ENCODE peak calls at places on chromosome 4, in eight cellular contexts. One of them, this sample, is unnamed.
A peak's percentile ranks its signal among the peaks of the same experiment; 100 is the strongest.

GRCh38 chr4:9943761-9944160 is 77.5 kb downstream of the SLC2A9 start:
- DNase-seq in activated T-cell treated with anti-CD3 and anti-CD28 coated beads for 1 hour: no peak
- DNase-seq in NCI-H2171: no peak
- DNase-seq in caudate nucleus: no peak
- DNase-seq in foreskin fibroblast: no peak
- DNase-seq in left lung: no peak
- DNase-seq in effector CD4-positive, alpha-beta T cell: no peak
- DNase-seq in BJ: no peak
- DNase-seq in this sample: no peak

GRCh38 chr4:108559067-108559793 is 61.1 kb upstream of the RPL34 start:
- DNase-seq in activated T-cell treated with anti-CD3 and anti-CD28 coated beads for 1 hour: no peak
- DNase-seq in NCI-H2171: no peak
- DNase-seq in caudate nucleus: no peak
- DNase-seq in foreskin fibroblast: peak; percentile 16
- DNase-seq in left lung: no peak
- DNase-seq in effector CD4-positive, alpha-beta T cell: no peak
- DNase-seq in BJ: no peak
- DNase-seq in this sample: no peak

GRCh38 chr4:139223682-139224317 is 46.8 kb upstream of the ELF2 start:
- DNase-seq in activated T-cell treated with anti-CD3 and anti-CD28 coated beads for 1 hour: no peak
- DNase-seq in NCI-H2171: no peak
- DNase-seq in caudate nucleus: no peak
- DNase-seq in foreskin fibroblast: peak; percentile 86
- DNase-seq in left lung: no peak
- DNase-seq in effector CD4-positive, alpha-beta T cell: no peak
- DNase-seq in BJ: no peak
- DNase-seq in this sample: no peak

GRCh38 chr4:21304061-21304541 is 603.8 kb downstream of the PACRGL start:
- DNase-seq in activated T-cell treated with anti-CD3 and anti-CD28 coated beads for 1 hour: no peak
- DNase-seq in NCI-H2171: no peak
- DNase-seq in caudate nucleus: no peak
- DNase-seq in foreskin fibroblast: peak; percentile 9
- DNase-seq in left lung: peak; percentile 58
- DNase-seq in effector CD4-positive, alpha-beta T cell: no peak
- DNase-seq in BJ: no peak
- DNase-seq in this sample: no peak

GRCh38 chr4:89640620-89641366 is 196.2 kb downstream of the SNCA start:
- DNase-seq in activated T-cell treated with anti-CD3 and anti-CD28 coated beads for 1 hour: no peak
- DNase-seq in NCI-H2171: no peak
- DNase-seq in caudate nucleus: no peak
- DNase-seq in foreskin fibroblast: peak; percentile 77
- DNase-seq in left lung: peak; percentile 71
- DNase-seq in effector CD4-positive, alpha-beta T cell: no peak
- DNase-seq in BJ: no peak
- DNase-seq in this sample: peak; percentile 42

GRCh38 chr4:188619456-188620149 is 480.4 kb downstream of the TRIML1 start:
- DNase-seq in activated T-cell treated with anti-CD3 and anti-CD28 coated beads for 1 hour: no peak
- DNase-seq in NCI-H2171: no peak
- DNase-seq in caudate nucleus: no peak
- DNase-seq in foreskin fibroblast: no peak
- DNase-seq in left lung: no peak
- DNase-seq in effector CD4-positive, alpha-beta T cell: no peak
- DNase-seq in BJ: no peak
- DNase-seq in this sample: no peak

GRCh38 chr4:120156115-120156718 is 89.6 kb upstream of the MAD2L1 start:
- DNase-seq in activated T-cell treated with anti-CD3 and anti-CD28 coated beads for 1 hour: no peak
- DNase-seq in NCI-H2171: peak; percentile 0
- DNase-seq in caudate nucleus: no peak
- DNase-seq in foreskin fibroblast: peak; percentile 86
- DNase-seq in left lung: no peak
- DNase-seq in effector CD4-positive, alpha-beta T cell: peak; percentile 25
- DNase-seq in BJ: peak; percentile 15
- DNase-seq in this sample: no peak

GRCh38 chr4:152684587-152684986 is 4.8 kb upstream of the TMEM154 start:
- DNase-seq in activated T-cell treated with anti-CD3 and anti-CD28 coated beads for 1 hour: no peak
- DNase-seq in NCI-H2171: no peak
- DNase-seq in caudate nucleus: no peak
- DNase-seq in foreskin fibroblast: no peak
- DNase-seq in left lung: no peak
- DNase-seq in effector CD4-positive, alpha-beta T cell: no peak
- DNase-seq in BJ: no peak
- DNase-seq in this sample: no peak

GRCh38 chr4:116122131-116122530 is 963.2 kb downstream of the TRAM1L1 start:
- DNase-seq in activated T-cell treated with anti-CD3 and anti-CD28 coated beads for 1 hour: no peak
- DNase-seq in NCI-H2171: no peak
- DNase-seq in caudate nucleus: no peak
- DNase-seq in foreskin fibroblast: peak; percentile 30
- DNase-seq in left lung: no peak
- DNase-seq in effector CD4-positive, alpha-beta T cell: no peak
- DNase-seq in BJ: no peak
- DNase-seq in this sample: no peak

GRCh38 chr4:126604273-126604867 is 1028.4 kb upstream of the INTU start:
- DNase-seq in activated T-cell treated with anti-CD3 and anti-CD28 coated beads for 1 hour: no peak
- DNase-seq in NCI-H2171: peak; percentile 8
- DNase-seq in caudate nucleus: no peak
- DNase-seq in foreskin fibroblast: peak; percentile 77
- DNase-seq in left lung: no peak
- DNase-seq in effector CD4-positive, alpha-beta T cell: no peak
- DNase-seq in BJ: no peak
- DNase-seq in this sample: no peak

GRCh38 chr4:6497796-6498195 is 25.4 kb upstream of the PPP2R2C start:
- DNase-seq in activated T-cell treated with anti-CD3 and anti-CD28 coated beads for 1 hour: no peak
- DNase-seq in NCI-H2171: no peak
- DNase-seq in caudate nucleus: no peak
- DNase-seq in foreskin fibroblast: no peak
- DNase-seq in left lung: no peak
- DNase-seq in effector CD4-positive, alpha-beta T cell: no peak
- DNase-seq in BJ: no peak
- DNase-seq in this sample: no peak

GRCh38 chr4:137375111-137375850 is 157.0 kb downstream of the PCDH18 start:
- DNase-seq in activated T-cell treated with anti-CD3 and anti-CD28 coated beads for 1 hour: no peak
- DNase-seq in NCI-H2171: no peak
- DNase-seq in caudate nucleus: no peak
- DNase-seq in foreskin fibroblast: no peak
- DNase-seq in left lung: no peak
- DNase-seq in effector CD4-positive, alpha-beta T cell: no peak
- DNase-seq in BJ: no peak
- DNase-seq in this sample: no peak

GRCh38 chr4:70992354-70992753 is 1.1 kb upstream of the DCK start:
- DNase-seq in activated T-cell treated with anti-CD3 and anti-CD28 coated beads for 1 hour: no peak
- DNase-seq in NCI-H2171: peak; percentile 6
- DNase-seq in caudate nucleus: no peak
- DNase-seq in foreskin fibroblast: no peak
- DNase-seq in left lung: no peak
- DNase-seq in effector CD4-positive, alpha-beta T cell: no peak
- DNase-seq in BJ: no peak
- DNase-seq in this sample: no peak

GRCh38 chr4:6341696-6342095 is 72.0 kb downstream of the WFS1 start:
- DNase-seq in activated T-cell treated with anti-CD3 and anti-CD28 coated beads for 1 hour: no peak
- DNase-seq in NCI-H2171: no peak
- DNase-seq in caudate nucleus: no peak
- DNase-seq in foreskin fibroblast: no peak
- DNase-seq in left lung: no peak
- DNase-seq in effector CD4-positive, alpha-beta T cell: no peak
- DNase-seq in BJ: no peak
- DNase-seq in this sample: no peak

GRCh38 chr4:158121203-158121586 is 51.6 kb downstream of the GASK1B start:
- DNase-seq in activated T-cell treated with anti-CD3 and anti-CD28 coated beads for 1 hour: no peak
- DNase-seq in NCI-H2171: no peak
- DNase-seq in caudate nucleus: no peak
- DNase-seq in foreskin fibroblast: peak; percentile 94
- DNase-seq in left lung: no peak
- DNase-seq in effector CD4-positive, alpha-beta T cell: no peak
- DNase-seq in BJ: peak; percentile 92
- DNase-seq in this sample: no peak